ENCODE peak calls at places on chromosome 2, in four cellular contexts. H is type B pancreatic cell, W is WTC11, R is A172. S is an unnamed sample.

GRCh38 chr2:100142393-100142792 is at the start of gene AFF3:
- DNase-seq in H (no peak), W (no peak), R (no peak), S (no peak)

GRCh38 chr2:158391876-158392275 is 64.7 kb downstream of the CCDC148 start:
- DNase-seq in H (no peak), W (no peak), R (peak; percentile 74), S (peak; percentile 6)

GRCh38 chr2:232869138-232870001 is 694 bp upstream of the SNORC start:
- DNase-seq in H (no peak), W (no peak), R (no peak), S (no peak)

GRCh38 chr2:240252191-240252871 is 111.9 kb upstream of the OTOS start:
- DNase-seq in H (no peak), W (no peak), R (no peak), S (no peak)

GRCh38 chr2:50995610-50996009 is 36.3 kb downstream of the NRXN1 start:
- DNase-seq in H (no peak), W (no peak), R (peak; percentile 80), S (no peak)

GRCh38 chr2:61689526-61689925 is 151.4 kb upstream of the XPO1 start:
- DNase-seq in H (no peak), W (no peak), R (no peak), S (peak; percentile 14)

GRCh38 chr2:84855730-84856129 is 25.2 kb downstream of the TRABD2A start:
- DNase-seq in H (no peak), W (peak; percentile 76), R (no peak), S (no peak)

GRCh38 chr2:6392354-6392753 is 473.4 kb downstream of the CMPK2 start:
- DNase-seq in H (no peak), W (no peak), R (no peak), S (no peak)

GRCh38 chr2:201697899-201698298 is 545 bp downstream of the MPP4 start:
- DNase-seq in H (no peak), W (no peak), R (peak; percentile 92), S (peak; percentile 65)

GRCh38 chr2:21856638-21857037 is 732.9 kb downstream of the TDRD15 start:
- DNase-seq in H (no peak), W (no peak), R (no peak), S (no peak)

GRCh38 chr2:23420840-23421476 is 36.0 kb downstream of the KLHL29 start:
- DNase-seq in H (no peak), W (no peak), R (no peak), S (no peak)

GRCh38 chr2:38516122-38516521 is 86.6 kb downstream of the HNRNPLL start:
- DNase-seq in H (no peak), W (no peak), R (no peak), S (no peak)

GRCh38 chr2:188527110-188527509 is 235.4 kb downstream of the GULP1 start:
- DNase-seq in H (no peak), W (no peak), R (no peak), S (no peak)

GRCh38 chr2:18435425-18436037 is 124.9 kb downstream of the RDH14 start:
- DNase-seq in H (no peak), W (no peak), R (peak; percentile 70), S (peak; percentile 51)

GRCh38 chr2:108629417-108629816 is 89.9 kb upstream of the RANBP2 start:
- DNase-seq in H (no peak), W (no peak), R (no peak), S (no peak)

GRCh38 chr2:118464546-118464945 is 376.3 kb downstream of the INSIG2 start:
- DNase-seq in H (no peak), W (no peak), R (no peak), S (no peak)

GRCh38 chr2:162989507-162989906 is 150.9 kb upstream of the KCNH7 start:
- DNase-seq in H (no peak), W (no peak), R (peak; percentile 14), S (no peak)

GRCh38 chr2:121253674-121254240 is 31.2 kb downstream of the TFCP2L1 start:
- DNase-seq in H (no peak), W (no peak), R (no peak), S (no peak)

GRCh38 chr2:30283931-30284565 is 52.7 kb downstream of the LBH start:
- DNase-seq in H (no peak), W (no peak), R (no peak), S (no peak)

S was measured in AG08395.